ENCODE peak calls at places on chromosomes 4 and X, in nine cellular contexts. N is pancreas; Y is activated CD8-positive, alpha-beta T cell treated with anti-CD3 and anti-CD28 coated beads, Interleukin-2, amount 10 ng/mL, durations not matched to agents 7 days and 5 days; Q is activated T-cell treated with anti-CD3 and anti-CD28 coated beads, Interleukin-2, amount 50 U/mL, for 4 hours; I is T-cell; T is naive thymus-derived CD8-positive, alpha-beta T cell; C is CD4-positive, CD25-positive, alpha-beta regulatory T cell; M is mucosa of descending colon; E is T-helper 17 cell. S is an unnamed sample.

GRCh38 chr4:845836-846251 is 19.9 kb upstream of the CPLX1 start:
- ATAC-seq in N (no peak), Y (no peak), C (no peak), Q (no peak), E (no peak), T (no peak), I (no peak), M (no peak), S (no peak)

GRCh38 chr4:137601924-137602323 is 69.6 kb upstream of the PCDH18 start:
- ATAC-seq in N (no peak), Y (no peak), I (no peak), T (no peak), Q (no peak), E (no peak), C (no peak), M (no peak), S (peak)

GRCh38 chr4:102318526-102318925 is 26.8 kb downstream of the SLC39A8 start:
- ATAC-seq in E (no peak), C (no peak), Q (no peak), I (no peak), T (no peak), N (no peak), M (peak), Y (no peak), S (no peak)

GRCh38 chr4:154542264-154542879 is 7.8 kb downstream of the PLRG1 start:
- ATAC-seq in N (no peak), C (no peak), M (peak), T (no peak), E (no peak), I (no peak), Y (no peak), Q (no peak), S (no peak)

GRCh38 chr4:124396333-124396732 is 316.2 kb downstream of the ANKRD50 start:
- ATAC-seq in Q (no peak), M (no peak), T (no peak), I (no peak), N (no peak), C (no peak), E (no peak), Y (no peak), S (no peak)

GRCh38 chrX:106170318-106170717 is 2.2 kb downstream of the PWWP3B start:
- ATAC-seq in N (peak), E (no peak), C (no peak), I (no peak), M (no peak), Y (no peak), Q (no peak), T (no peak), S (peak)

GRCh38 chr4:151099976-151100417 is 569 bp downstream of the RPS3A start:
- ATAC-seq in N (peak), T (no peak), C (no peak), E (peak), I (peak), M (peak), Y (peak), Q (peak), S (peak)

GRCh38 chr4:89110541-89110985 is 770 bp upstream of the TIGD2 start:
- ATAC-seq in N (peak), M (no peak), C (no peak), E (no peak), I (no peak), Q (no peak), T (no peak), Y (no peak), S (no peak)

GRCh38 chr4:141301216-141301615 is 80.5 kb downstream of the ZNF330 start:
- ATAC-seq in C (no peak), I (no peak), E (no peak), N (no peak), Y (no peak), M (no peak), Q (no peak), T (no peak), S (no peak)

GRCh38 chrX:14916017-14916674 is 42.9 kb downstream of the MOSPD2 start:
- ATAC-seq in Y (no peak), I (no peak), Q (no peak), M (no peak), C (no peak), N (no peak), T (no peak), E (no peak), S (peak)

GRCh38 chr4:38514465-38515146 is 149.4 kb upstream of the KLF3 start:
- ATAC-seq in E (no peak), N (no peak), M (peak), Q (peak), C (peak), T (peak), I (peak), Y (no peak), S (no peak)

GRCh38 chr4:184104419-184105101 is 113.1 kb downstream of the ENPP6 start:
- ATAC-seq in M (no peak), Q (no peak), N (peak), T (no peak), C (no peak), I (no peak), Y (no peak), E (no peak), S (no peak)

GRCh38 chr4:48409203-48409602 is 67.9 kb downstream of the SLAIN2 start:
- ATAC-seq in I (no peak), Y (no peak), T (no peak), Q (no peak), N (no peak), E (no peak), M (peak), C (no peak), S (no peak)

GRCh38 chr4:152554742-152555141 is 18.9 kb upstream of the FBXW7 start:
- ATAC-seq in N (no peak), C (no peak), M (peak), E (no peak), Y (no peak), Q (no peak), I (no peak), T (no peak), S (no peak)

GRCh38 chrX:30573125-30573524 is 4.4 kb downstream of the TASL start:
- ATAC-seq in N (no peak), I (no peak), C (no peak), Q (no peak), E (no peak), Y (no peak), T (no peak), M (no peak), S (no peak)

GRCh38 chr4:58809948-58810347 is 1699.8 kb upstream of the IGFBP7 start:
- ATAC-seq in M (no peak), E (no peak), C (no peak), Y (no peak), I (no peak), Q (no peak), T (no peak), N (no peak), S (no peak)

GRCh38 chr4:22487333-22487732 is 28.5 kb downstream of the ADGRA3 start:
- ATAC-seq in E (no peak), Q (no peak), C (no peak), I (no peak), N (no peak), T (no peak), M (no peak), Y (no peak), S (no peak)

GRCh38 chr4:1318488-1319213 is 28.4 kb upstream of the UVSSA start:
- ATAC-seq in Q (no peak), E (no peak), T (no peak), N (peak), C (no peak), I (no peak), M (peak), Y (no peak), S (no peak)

GRCh38 chrX:1242901-1243402 is 25.7 kb upstream of the CSF2RA start:
- ATAC-seq in E (peak), N (no peak), T (no peak), Q (peak), C (no peak), Y (peak), I (peak), M (no peak), S (no peak)

GRCh38 chr4:30938956-30939528 is 218.9 kb downstream of the PCDH7 start:
- ATAC-seq in T (no peak), C (no peak), Q (no peak), E (no peak), M (peak), I (no peak), Y (no peak), N (no peak), S (no peak)

GRCh38 chrX:147737690-147738089 is 174.0 kb upstream of the FMR1 start:
- ATAC-seq in T (no peak), Y (no peak), C (no peak), Q (peak), I (no peak), E (no peak), N (no peak), M (no peak), S (no peak)

GRCh38 chr4:156517956-156518355 is 453.6 kb downstream of the PDGFC start:
- ATAC-seq in N (no peak), M (no peak), E (no peak), Q (no peak), I (no peak), T (no peak), C (no peak), Y (no peak), S (no peak)

GRCh38 chrX:51155566-51155965 is 177.1 kb upstream of the NUDT10 start:
- ATAC-seq in E (no peak), M (no peak), Q (peak), I (no peak), C (no peak), N (no peak), Y (no peak), T (no peak), S (no peak)

GRCh38 chrX:13128104-13128503 is 83.7 kb upstream of the FAM9C start:
- ATAC-seq in N (no peak), C (no peak), T (no peak), Y (no peak), I (no peak), E (no peak), Q (no peak), M (no peak), S (no peak)

GRCh38 chrX:153560000-153560399 is 38.9 kb downstream of the CCNQ start:
- ATAC-seq in M (no peak), N (no peak), C (no peak), E (no peak), T (no peak), Y (no peak), I (no peak), Q (no peak), S (no peak)

GRCh38 chr4:81030617-81031388 is at the start of gene BMP3:
- ATAC-seq in I (no peak), T (peak), C (no peak), N (peak), M (peak), E (no peak), Y (peak), Q (peak), S (peak)

GRCh38 chrX:138708268-138708667 is 3.2 kb downstream of the FGF13 start:
- ATAC-seq in Q (no peak), T (no peak), M (no peak), C (no peak), E (no peak), I (no peak), Y (no peak), N (no peak), S (no peak)

GRCh38 chr4:161714928-161715327 is 448.9 kb downstream of the FSTL5 start:
- ATAC-seq in N (no peak), Q (no peak), T (no peak), I (no peak), E (no peak), Y (no peak), C (no peak), M (no peak), S (peak)

GRCh38 chr4:159185593-159186023 is 82.7 kb downstream of the RAPGEF2 start:
- ATAC-seq in I (no peak), E (no peak), N (no peak), T (no peak), Y (no peak), M (no peak), C (no peak), Q (no peak), S (no peak)

GRCh38 chr4:10593130-10593529 is 91.4 kb downstream of the CLNK start:
- ATAC-seq in T (no peak), E (no peak), I (no peak), N (no peak), Y (no peak), Q (no peak), C (no peak), M (peak), S (no peak)

GRCh38 chr4:139515531-139515958 is 40.5 kb downstream of the SETD7 start:
- ATAC-seq in E (no peak), N (no peak), M (no peak), I (no peak), C (no peak), Q (no peak), T (no peak), Y (no peak), S (no peak)

GRCh38 chr4:143308377-143308776 is 28.3 kb upstream of the GAB1 start:
- ATAC-seq in Y (no peak), C (no peak), Q (no peak), M (no peak), T (no peak), E (no peak), I (no peak), N (no peak), S (no peak)

GRCh38 chr4:6201580-6202091 is 1.3 kb upstream of the JAKMIP1 start:
- ATAC-seq in T (no peak), Y (no peak), M (no peak), N (no peak), E (no peak), Q (no peak), I (no peak), C (peak), S (no peak)

GRCh38 chrX:74133156-74133796 is 170.7 kb upstream of the ZCCHC13 start:
- ATAC-seq in N (peak), I (peak), Y (no peak), E (peak), C (no peak), T (no peak), Q (peak), M (peak), S (peak)

GRCh38 chr4:76058888-76059426 is 15.6 kb upstream of the ART3 start:
- ATAC-seq in Q (no peak), I (no peak), E (no peak), T (no peak), M (peak), C (no peak), N (peak), Y (no peak), S (no peak)

GRCh38 chrX:80807606-80808159 is 2.0 kb downstream of the BRWD3 start:
- ATAC-seq in I (no peak), Q (no peak), N (no peak), T (no peak), E (no peak), C (no peak), M (no peak), Y (no peak), S (no peak)

GRCh38 chr4:173834151-173834550 is 304.1 kb upstream of the HAND2 start:
- ATAC-seq in C (no peak), N (no peak), E (no peak), I (no peak), T (no peak), Y (no peak), Q (no peak), M (no peak), S (no peak)

GRCh38 chr4:25252230-25253071 is 18.6 kb downstream of the PI4K2B start:
- ATAC-seq in T (no peak), E (no peak), I (no peak), Y (no peak), C (no peak), N (no peak), M (no peak), Q (no peak), S (no peak)

GRCh38 chr4:184361443-184361842 is 112.9 kb downstream of the IRF2 start:
- ATAC-seq in C (no peak), M (no peak), T (no peak), E (no peak), I (no peak), N (no peak), Y (no peak), Q (no peak), S (no peak)

S was measured in SK-N-SH treated with all-trans-retinoic acid at 6 μM for 48 hours.